ENCODE peak calls at places on chromosomes 11 and 22, in four cellular contexts. R is right atrium auricular region, A is mesothelial cell of epicardium, Y is progenitor cell of endocrine pancreas. D is an unnamed sample.

GRCh38 chr11:133911169-133911568 is 45.6 kb downstream of the IGSF9B start:
- DNase-seq in A (no peak), Y (no peak), R (no peak), D (no peak)

GRCh38 chr11:75535039-75535563 is 9.4 kb upstream of the GDPD5 start:
- DNase-seq in A (no peak), R (no peak), Y (no peak), D (no peak)

GRCh38 chr11:88103337-88104206 is 71.7 kb downstream of the RAB38 start:
- DNase-seq in A (no peak), Y (no peak), R (no peak), D (no peak)

GRCh38 chr11:5989203-5989602 is 2.4 kb upstream of the OR52L1 start:
- DNase-seq in R (no peak), A (no peak), Y (no peak), D (no peak)

GRCh38 chr22:48921411-48921903 is 906.2 kb downstream of the BRD1 start:
- DNase-seq in R (peak), A (no peak), Y (no peak), D (no peak)

GRCh38 chr11:5153574-5154431 is 754 bp downstream of the OR52A1 start:
- DNase-seq in R (no peak), Y (no peak), A (no peak), D (no peak)

GRCh38 chr11:82790723-82791487 is 57.2 kb upstream of the FAM181B start:
- DNase-seq in A (no peak), Y (no peak), R (no peak), D (no peak)

GRCh38 chr11:8017894-8018741 is 31.0 kb downstream of the EIF3F start:
- DNase-seq in A (peak), R (no peak), Y (no peak), D (no peak)

GRCh38 chr11:66285250-66285947 is 3.5 kb downstream of the YIF1A start:
- DNase-seq in R (no peak), A (no peak), Y (no peak), D (no peak)

GRCh38 chr11:80521592-80521991 is 1080.8 kb upstream of the TENM4 start:
- DNase-seq in R (no peak), Y (no peak), A (no peak), D (no peak)

GRCh38 chr22:39746600-39747262 is 146.8 kb downstream of the ENTHD1 start:
- DNase-seq in A (no peak), Y (no peak), R (no peak), D (no peak)

GRCh38 chr22:45218974-45219373 is 21.7 kb downstream of the KIAA0930 start:
- DNase-seq in Y (no peak), A (no peak), R (no peak), D (no peak)

GRCh38 chr11:121563900-121564822 is 111.4 kb upstream of the SORL1-AS1 start:
- DNase-seq in Y (no peak), R (no peak), A (no peak), D (no peak)

GRCh38 chr11:132058211-132058772 is 687.9 kb downstream of the NTM start:
- DNase-seq in R (peak), A (no peak), Y (no peak), D (no peak)

GRCh38 chr11:64207247-64208085 is 945 bp downstream of the FERMT3 start:
- DNase-seq in R (peak), A (no peak), Y (no peak), D (no peak)

GRCh38 chr22:35559354-35560005 is 18.8 kb downstream of the RASD2 start:
- DNase-seq in R (no peak), Y (no peak), A (no peak), D (no peak)

GRCh38 chr11:125410091-125410490 is 86.0 kb downstream of the FEZ1 start:
- DNase-seq in A (no peak), R (no peak), Y (no peak), D (no peak)

GRCh38 chr11:47051217-47051616 is 114.7 kb downstream of the CSTPP1 start:
- DNase-seq in A (no peak), R (no peak), Y (no peak), D (no peak)

GRCh38 chr11:60912223-60912850 is 1.6 kb upstream of the TMEM109 start:
- DNase-seq in R (no peak), Y (no peak), A (no peak), D (no peak)

GRCh38 chr22:39985383-39986045 is 9.2 kb upstream of the FAM83F start:
- DNase-seq in Y (no peak), R (no peak), A (no peak), D (no peak)

GRCh38 chr11:132234878-132235277 is 864.5 kb downstream of the NTM start:
- DNase-seq in R (no peak), Y (no peak), A (no peak), D (no peak)

GRCh38 chr11:90476442-90477007 is 253.7 kb upstream of the CHORDC1 start:
- DNase-seq in Y (no peak), R (no peak), A (no peak), D (no peak)

GRCh38 chr11:134349109-134349801 is 17.5 kb downstream of the GLB1L2 start:
- DNase-seq in Y (no peak), A (no peak), R (no peak), D (no peak)

GRCh38 chr11:74427377-74427776 is 29.1 kb upstream of the PGM2L1 start:
- DNase-seq in Y (no peak), R (no peak), A (no peak), D (no peak)

GRCh38 chr11:8268530-8269461 is 5.1 kb upstream of the LMO1 start:
- DNase-seq in R (no peak), Y (no peak), A (peak), D (no peak)

GRCh38 chr11:111347723-111348115 is 31.4 kb downstream of the POU2AF1 start:
- DNase-seq in Y (no peak), A (no peak), R (peak), D (no peak)

GRCh38 chr11:104581246-104581980 is 316.8 kb downstream of the CASP12 start:
- DNase-seq in R (no peak), Y (no peak), A (no peak), D (no peak)

GRCh38 chr11:12540075-12540685 is 134.0 kb upstream of the TEAD1 start:
- DNase-seq in R (peak), Y (no peak), A (no peak), D (peak)

GRCh38 chr11:2136209-2136951 is 2.8 kb downstream of the IGF2 start:
- DNase-seq in A (no peak), R (no peak), Y (no peak), D (no peak)

GRCh38 chr11:70502677-70503076 is 104.3 kb downstream of the CTTN start:
- DNase-seq in A (no peak), Y (no peak), R (no peak), D (no peak)

GRCh38 chr11:73237471-73238290 is 19.6 kb downstream of the P2RY2 start:
- DNase-seq in A (no peak), R (no peak), Y (no peak), D (no peak)

GRCh38 chr11:72613977-72614376 is 60.2 kb downstream of the PDE2A start:
- DNase-seq in A (no peak), R (no peak), Y (no peak), D (no peak)

GRCh38 chr22:29314074-29314473 is 1.4 kb downstream of the RASL10A start:
- DNase-seq in Y (no peak), A (no peak), R (no peak), D (no peak)

GRCh38 chr22:38756631-38757463 is 1.0 kb upstream of the SUN2 start:
- DNase-seq in R (no peak), Y (no peak), A (no peak), D (no peak)

GRCh38 chr11:96412761-96413381 is 23.1 kb downstream of the JRKL start:
- DNase-seq in R (no peak), Y (no peak), A (no peak), D (no peak)
- TF ChIP-seq CTCF in R (no peak), Y (no peak), A (no peak), D (no peak)

DNA sequence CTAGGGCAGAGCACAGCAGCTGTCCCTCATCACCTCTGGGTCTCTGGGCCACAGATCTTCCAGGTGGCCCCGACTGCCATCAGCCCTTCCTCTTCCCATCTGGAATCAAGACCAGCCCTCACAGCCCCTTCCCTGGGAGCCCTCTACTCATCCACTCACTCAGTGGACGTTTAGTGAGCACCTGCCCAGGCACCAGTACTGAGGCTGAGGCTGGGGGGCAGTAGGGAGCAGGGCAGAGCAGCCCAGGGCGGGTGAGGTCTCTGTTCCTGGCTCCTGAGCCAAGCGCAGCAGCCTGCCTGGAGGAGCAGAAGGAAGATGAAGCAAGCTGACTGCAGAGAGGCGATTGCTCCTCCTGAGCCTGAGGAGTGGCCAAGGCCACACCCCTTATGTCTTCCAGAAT is 5.5 kb downstream of the MAPK8IP2 start:
- DNase-seq in A (no peak), Y (no peak), R (no peak), D (no peak)
- TF ChIP-seq CTCF in A (no peak), Y (no peak), R (no peak), D (no peak)

GRCh38 chr22:30824096-30824495 is 129.4 kb downstream of the OSBP2 start:
- DNase-seq in A (no peak), R (no peak), Y (no peak), D (no peak)

GRCh38 chr22:30821381-30821780 is 126.7 kb downstream of the OSBP2 start:
- DNase-seq in R (no peak), Y (no peak), A (no peak), D (no peak)

GRCh38 chr22:30821863-30822215 is 127.2 kb downstream of the OSBP2 start:
- DNase-seq in A (no peak), Y (no peak), R (no peak), D (no peak)

GRCh38 chr22:30822216-30823014 is 127.7 kb downstream of the OSBP2 start:
- DNase-seq in A (no peak), Y (no peak), R (no peak), D (no peak)

GRCh38 chr22:30823015-30823370 is 128.3 kb downstream of the OSBP2 start:
- DNase-seq in A (no peak), R (no peak), Y (no peak), D (no peak)
- TF ChIP-seq CTCF in A (no peak), R (no peak), Y (no peak), D (peak)

GRCh38 chr11:62805044-62805892 is at the start of gene NXF1:
- DNase-seq in R (peak), Y (peak), A (peak), D (peak)
- TF ChIP-seq CTCF in R (peak), Y (peak), A (peak), D (peak)

GRCh38 chr11:115423728-115424459 is 80.3 kb downstream of the CADM1 start:
- DNase-seq in R (no peak), A (no peak), Y (no peak), D (no peak)
- TF ChIP-seq CTCF in R (no peak), A (no peak), Y (no peak), D (no peak)

GRCh38 chr22:36758792-36759271 is 17.1 kb downstream of the IFT27 start:
- DNase-seq in Y (no peak), R (no peak), A (no peak), D (peak)

GRCh38 chr22:36757608-36758220 is 18.2 kb downstream of the IFT27 start:
- DNase-seq in Y (peak), A (peak), R (peak), D (peak)

GRCh38 chr22:36761553-36762240 is 14.2 kb downstream of the IFT27 start:
- DNase-seq in R (no peak), A (no peak), Y (no peak), D (no peak)

GRCh38 chr22:36760716-36761115 is 15.2 kb downstream of the IFT27 start:
- DNase-seq in R (no peak), Y (no peak), A (no peak), D (no peak)

DNA sequence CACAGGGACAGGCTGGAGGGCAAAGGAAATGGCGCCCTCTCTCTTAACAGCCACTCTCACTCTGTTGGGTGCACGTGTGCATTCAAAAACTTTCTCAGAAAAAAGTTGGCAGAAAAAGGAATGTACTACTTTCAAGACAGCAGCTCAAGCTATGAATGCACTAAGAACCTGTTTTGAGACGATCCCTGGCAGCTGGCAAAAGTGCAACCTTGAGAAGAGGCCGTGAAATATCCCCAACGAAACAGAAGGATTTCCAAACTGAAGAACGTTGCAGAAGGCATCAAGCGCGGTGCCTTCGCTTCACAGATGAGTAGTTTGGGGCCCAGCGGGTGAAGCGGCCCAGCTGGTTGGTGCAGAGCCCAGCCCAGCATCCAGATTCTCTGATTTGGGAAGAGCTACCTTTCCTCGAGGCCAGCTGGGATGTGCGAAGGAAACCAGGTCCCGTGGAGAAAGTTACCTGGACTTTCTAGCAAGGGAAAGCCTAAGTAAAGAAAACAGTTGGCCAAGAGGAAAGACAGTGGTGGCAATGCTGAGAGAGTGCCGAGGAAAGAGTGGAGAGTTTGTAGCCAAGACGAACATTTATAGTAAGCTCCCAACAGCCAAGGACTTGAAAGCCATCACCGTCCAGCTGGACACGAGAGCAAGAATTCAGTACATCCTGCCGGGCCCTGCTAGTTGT is 16.3 kb downstream of the IFT27 start:
- DNase-seq in Y (no peak), A (no peak), R (no peak), D (peak)
- TF ChIP-seq CTCF in Y (no peak), A (no peak), R (no peak), D (no peak)

GRCh38 chr22:43885319-43885671 is 6.5 kb downstream of the PNPLA5 start:
- DNase-seq in A (no peak), Y (no peak), R (no peak), D (no peak)
- TF ChIP-seq CTCF in A (peak), Y (no peak), R (peak), D (peak)

GRCh38 chr11:68610452-68611116 is 73.8 kb upstream of the GAL start:
- DNase-seq in A (no peak), Y (no peak), R (no peak), D (no peak)
- TF ChIP-seq CTCF in A (no peak), Y (peak), R (peak), D (peak)

DNA sequence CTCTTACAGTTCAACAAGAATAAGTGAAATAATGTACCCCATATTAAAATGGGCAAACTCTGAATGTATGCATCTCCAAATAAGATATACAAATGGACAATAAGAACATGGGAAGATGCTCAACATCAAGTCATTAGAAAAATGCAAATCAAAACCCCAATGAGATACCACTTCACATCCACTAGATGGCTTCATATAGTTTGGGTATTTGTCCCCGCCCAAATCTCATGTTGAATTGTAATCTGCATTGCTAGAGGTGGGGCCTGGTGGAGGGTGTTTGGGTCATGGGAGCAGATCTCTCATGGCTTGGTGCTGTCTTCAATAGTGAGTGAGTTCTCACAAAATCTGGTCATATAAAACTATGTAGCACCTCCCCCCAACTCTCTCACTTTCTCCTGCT is 5.7 kb downstream of the MPZL2 start:
- DNase-seq in Y (no peak), R (no peak), A (no peak), D (no peak)
- TF ChIP-seq CTCF in Y (peak), R (no peak), A (no peak), D (peak)

GRCh38 chr11:92206441-92206840 is 18.2 kb upstream of the FAT3 start:
- DNase-seq in Y (no peak), A (no peak), R (no peak), D (no peak)

GRCh38 chr11:92216789-92217188 is 7.8 kb upstream of the FAT3 start:
- DNase-seq in A (no peak), Y (no peak), R (no peak), D (no peak)

GRCh38 chr11:92212530-92212929 is 12.1 kb upstream of the FAT3 start:
- DNase-seq in R (no peak), A (no peak), Y (no peak), D (no peak)

DNA sequence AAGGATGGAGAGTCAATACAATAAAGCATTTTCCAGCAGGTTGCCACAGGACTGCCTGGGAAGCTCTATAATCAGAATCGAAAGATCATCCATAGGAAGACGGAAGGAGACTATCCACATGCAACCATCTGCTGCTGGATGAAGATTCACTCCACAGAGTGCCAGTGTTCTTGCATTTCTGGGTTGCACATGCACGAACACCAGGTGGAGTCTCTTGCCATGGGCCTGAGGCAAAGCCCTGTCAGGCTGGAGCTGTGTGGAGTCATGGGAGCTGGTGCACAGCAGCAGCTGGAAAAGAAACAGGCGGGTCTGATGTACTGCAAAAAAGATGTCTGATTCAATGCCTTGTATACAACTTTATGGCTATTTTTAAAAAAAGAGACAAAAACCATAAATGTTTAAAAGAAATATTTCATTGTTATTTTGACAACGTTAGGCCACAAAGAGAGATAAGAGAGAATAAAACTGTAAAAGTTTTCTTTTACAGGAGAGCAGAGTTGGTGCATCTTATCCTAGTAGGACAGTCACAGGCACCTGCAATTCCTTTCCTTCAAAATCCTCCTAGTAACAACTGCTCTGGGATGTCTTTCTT is 12.9 kb upstream of the FAT3 start:
- DNase-seq in A (peak), R (no peak), Y (peak), D (no peak)
- TF ChIP-seq CTCF in A (no peak), R (peak), Y (peak), D (peak)